ENCODE peak calls at places on chromosomes 6 and 20, in six cellular contexts. R is HCT116, O is K562, E is HepG2, P is GM12878, C is H1. N is an unnamed sample.

GRCh38 chr6:102655823-102656222 is 1262.3 kb downstream of the GRIK2 start:
- DNase-seq in R (no peak), O (no peak), E (no peak), P (no peak), C (no peak), N (no peak)

GRCh38 chr6:34066772-34067770 is 78.8 kb downstream of the GRM4 start:
- DNase-seq in R (no peak), O (no peak), E (no peak), P (no peak), C (no peak), N (no peak)

GRCh38 chr20:46132705-46133120 is 14.6 kb downstream of the CD40 start:
- DNase-seq in R (peak; percentile 21), O (peak; percentile 84), E (peak; percentile 53), P (no peak), C (no peak), N (peak; percentile 61)

GRCh38 chr20:63942250-63943006 is 13.8 kb downstream of the UCKL1 start:
- DNase-seq in R (no peak), O (peak; percentile 77), E (no peak), P (no peak), C (peak; percentile 78), N (peak; percentile 60)

GRCh38 chr6:142570221-142570671 is 268.4 kb downstream of the ADGRG6 start:
- DNase-seq in R (no peak), O (no peak), E (peak; percentile 40), P (no peak), C (no peak), N (peak; percentile 11)

GRCh38 chr20:48799315-48800105 is 28.3 kb downstream of the PREX1 start:
- DNase-seq in R (no peak), O (no peak), E (no peak), P (no peak), C (no peak), N (no peak)

GRCh38 chr6:35080821-35081425 is 60.2 kb downstream of the TCP11 start:
- DNase-seq in R (no peak), O (no peak), E (no peak), P (no peak), C (no peak), N (no peak)

GRCh38 chr20:62063601-62063980 is 2.1 kb downstream of the TAF4 start:
- DNase-seq in R (no peak), O (no peak), E (no peak), P (no peak), C (no peak), N (no peak)

GRCh38 chr6:7401103-7401502 is 11.5 kb downstream of the RIOK1 start:
- DNase-seq in R (no peak), O (no peak), E (no peak), P (no peak), C (no peak), N (no peak)

DNA sequence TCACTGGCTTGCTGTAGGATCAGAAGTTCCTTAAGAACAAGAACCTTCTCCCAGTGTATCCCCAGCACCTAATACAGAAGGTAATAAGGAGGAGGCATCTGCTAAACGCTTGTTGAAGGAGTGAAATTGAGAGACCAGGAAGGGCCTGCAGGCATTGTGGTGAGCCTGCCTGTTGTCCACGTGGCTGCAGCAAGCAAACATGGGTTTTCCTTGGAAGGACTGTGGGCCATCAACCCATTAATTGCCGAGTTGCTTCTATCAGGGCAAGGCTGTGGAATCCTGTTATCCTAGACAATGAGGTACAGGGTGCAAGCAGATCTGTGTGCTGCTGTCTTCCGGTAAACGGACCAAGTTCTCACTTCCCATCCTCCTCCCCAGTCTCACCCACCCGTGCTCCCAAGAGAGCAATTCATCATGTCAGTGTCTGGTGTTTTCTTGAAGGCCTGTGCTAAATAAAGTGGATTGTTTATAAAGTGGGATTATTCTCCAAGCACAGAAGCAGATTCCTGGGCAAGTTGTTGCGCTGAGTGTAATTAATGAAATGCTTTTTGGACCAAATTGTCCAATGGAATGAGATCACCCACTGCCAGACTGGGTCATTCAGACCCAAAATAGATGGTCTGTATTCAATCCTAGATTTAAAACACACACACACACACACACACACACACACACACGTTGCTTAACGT is 164.6 kb upstream of the CDYL start:
- DNase-seq in R (no peak), O (no peak), E (no peak), P (no peak), C (no peak), N (no peak)
- TF ChIP-seq JUND in R (no peak), O (no peak), E (no peak), P (no peak), C (no peak), N (no peak)

GRCh38 chr6:2967936-2968335 is 3.4 kb downstream of the SERPINB6 start:
- DNase-seq in R (no peak), O (no peak), E (no peak), P (no peak), C (no peak), N (no peak)
- TF ChIP-seq JUND in R (no peak), O (no peak), E (no peak), P (no peak), C (no peak), N (no peak)

GRCh38 chr6:165231177-165231576 is 78.2 kb downstream of the C6orf118 start:
- DNase-seq in R (no peak), O (no peak), E (no peak), P (no peak), C (no peak), N (no peak)

GRCh38 chr6:165229216-165229615 is 80.2 kb downstream of the C6orf118 start:
- DNase-seq in R (no peak), O (no peak), E (no peak), P (no peak), C (no peak), N (no peak)

GRCh38 chr6:165232277-165232654 is 77.1 kb downstream of the C6orf118 start:
- DNase-seq in R (no peak), O (no peak), E (no peak), P (no peak), C (no peak), N (no peak)

GRCh38 chr6:165233089-165233488 is 76.3 kb downstream of the C6orf118 start:
- DNase-seq in R (no peak), O (no peak), E (no peak), P (no peak), C (no peak), N (no peak)

GRCh38 chr6:165231581-165232276 is 77.7 kb downstream of the C6orf118 start:
- DNase-seq in R (peak; percentile 6), O (no peak), E (no peak), P (no peak), C (no peak), N (no peak)
- TF ChIP-seq JUND in R (no peak), O (no peak), E (no peak), P (no peak), C (no peak), N (no peak)

GRCh38 chr6:166798652-166799051 is 157.7 kb downstream of the RNASET2 start:
- DNase-seq in R (no peak), O (no peak), E (no peak), P (no peak), C (no peak), N (no peak)

GRCh38 chr6:166802437-166802836 is 153.9 kb downstream of the RNASET2 start:
- DNase-seq in R (no peak), O (no peak), E (no peak), P (no peak), C (no peak), N (no peak)

GRCh38 chr6:166800110-166800509 is 156.2 kb downstream of the RNASET2 start:
- DNase-seq in R (no peak), O (no peak), E (no peak), P (no peak), C (no peak), N (no peak)

GRCh38 chr6:166796610-166797009 is 159.7 kb downstream of the RNASET2 start:
- DNase-seq in R (no peak), O (no peak), E (no peak), P (no peak), C (no peak), N (no peak)
- TF ChIP-seq JUND in R (no peak), O (no peak), E (no peak), P (no peak), C (no peak), N (no peak)

DNA sequence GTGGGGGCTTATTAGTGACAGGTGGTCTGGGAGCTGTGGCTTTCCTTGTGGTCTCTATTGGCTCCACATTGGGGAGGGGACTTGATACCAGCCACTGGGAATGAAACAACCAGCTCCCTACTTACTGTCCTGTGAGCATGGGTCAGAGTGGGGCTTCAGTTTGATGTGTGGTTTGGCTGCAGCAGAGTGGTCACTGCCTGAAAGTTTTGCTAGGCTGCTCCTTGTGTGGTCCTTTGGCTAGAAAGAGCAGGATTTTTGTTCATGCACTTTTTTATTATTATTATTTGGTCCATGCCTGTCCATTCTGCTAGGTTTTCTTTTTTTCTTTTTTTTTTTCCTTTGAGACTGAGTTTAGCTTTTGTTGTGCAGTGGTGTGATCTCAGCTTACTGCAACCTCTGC is 7.5 kb upstream of the TMEM14B start:
- DNase-seq in R (no peak), O (no peak), E (no peak), P (no peak), C (no peak), N (no peak)
- TF ChIP-seq JUND in R (no peak), O (no peak), E (no peak), P (no peak), C (no peak), N (no peak)

DNA sequence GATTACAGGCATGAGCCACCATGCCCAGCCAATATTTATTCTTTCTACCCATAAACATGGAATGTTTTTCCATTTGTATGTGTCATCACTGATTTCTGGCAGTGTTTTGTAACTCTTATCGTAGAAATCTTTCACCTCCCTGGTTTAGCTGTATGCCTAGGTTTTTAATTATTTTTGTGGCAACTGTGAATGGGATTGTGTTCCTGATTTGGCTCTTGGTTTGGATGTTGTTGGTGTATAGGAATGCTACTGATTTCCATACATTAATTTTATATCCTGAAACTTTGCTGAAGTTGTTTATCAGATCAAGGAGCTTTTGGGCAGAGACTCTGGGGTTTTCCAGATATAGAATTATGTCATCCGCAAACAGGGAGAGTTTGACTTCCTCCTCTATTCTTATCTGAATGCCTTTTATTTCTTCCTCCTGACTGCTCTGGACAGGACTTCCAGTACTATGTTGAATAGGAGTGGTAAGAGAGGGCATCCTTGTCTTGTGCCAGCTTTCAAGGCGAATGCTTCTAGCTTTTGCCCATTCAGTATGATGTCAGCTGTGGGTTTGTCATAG is 198.6 kb downstream of the ZDHHC14 start:
- DNase-seq in R (no peak), O (no peak), E (no peak), P (no peak), C (no peak), N (no peak)
- TF ChIP-seq JUND in R (no peak), O (peak; percentile 42), E (no peak), P (no peak), C (no peak), N (no peak)

DNA sequence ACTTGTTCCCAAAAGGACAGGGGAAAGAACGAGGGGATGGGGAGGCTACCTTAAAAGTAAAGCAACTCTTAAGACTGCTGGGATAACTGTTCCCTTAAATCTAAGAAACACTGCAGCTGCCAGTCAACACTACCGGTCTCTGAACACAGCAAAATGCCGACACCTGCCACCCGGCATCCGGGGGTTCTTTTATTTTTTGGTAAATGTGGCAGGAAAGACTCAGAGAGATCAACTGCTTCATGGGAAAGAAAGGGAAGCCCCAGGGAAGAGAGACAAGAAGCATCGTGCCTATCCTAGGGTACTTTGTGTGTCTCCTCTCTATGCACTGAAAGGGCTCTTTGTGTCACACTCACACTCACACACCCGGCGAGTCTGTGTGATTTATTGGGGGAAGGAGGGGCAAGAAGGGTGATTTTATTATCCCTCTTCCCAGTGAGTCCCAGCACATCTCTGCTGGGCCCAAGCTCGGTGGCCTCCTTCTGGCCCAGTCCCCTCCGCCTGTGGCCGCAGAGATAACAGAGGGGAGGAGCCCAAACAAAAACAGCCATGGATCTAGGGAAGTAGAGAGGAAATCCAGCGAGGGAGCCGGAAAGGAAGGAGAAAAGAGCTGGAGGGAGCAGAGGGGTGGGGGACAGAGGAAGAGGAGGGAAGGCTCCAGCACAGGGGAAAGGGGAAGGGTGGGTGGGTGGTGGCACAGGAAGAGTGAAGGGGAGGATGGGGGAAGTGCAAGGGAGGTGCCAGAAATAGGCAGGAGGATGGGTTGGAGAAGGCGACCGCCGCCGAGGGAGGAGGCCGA is 1.3 kb downstream of the FYN start:
- DNase-seq in R (no peak), O (peak; percentile 76), E (peak; percentile 41), P (no peak), C (no peak), N (no peak)
- TF ChIP-seq JUND in R (no peak), O (no peak), E (no peak), P (no peak), C (no peak), N (no peak)